ENCODE peak calls at places on chromosomes 12 and 14, in six cellular contexts. J, O, Q, X, U and D are unnamed samples. For H3K4me1 and H3K9me3, the result is how much of the 10 kb centered on the place peaks cover.

GRCh38 chr12:116406529-116406928 is 129.0 kb upstream of the MED13L start:
- DNase-seq in J (peak), O (peak), Q (peak), X (peak), U (peak), D (peak)

GRCh38 chr12:93902192-93902591 is 225.0 kb downstream of the CRADD start:
- DNase-seq in J (no peak), O (no peak), Q (no peak), X (no peak), U (no peak), D (no peak)

GRCh38 chr14:53304726-53305381 is 151.7 kb upstream of the DDHD1 start:
- DNase-seq in J (no peak), O (no peak), Q (no peak), X (no peak), U (peak), D (no peak)

GRCh38 chr12:1282670-1283361 is 291.8 kb downstream of the ERC1 start:
- DNase-seq in J (peak), O (no peak), Q (no peak), X (peak), U (peak), D (no peak)

GRCh38 chr12:43317156-43317555 is 234.8 kb downstream of the ADAMTS20 start:
- DNase-seq in J (no peak), O (no peak), Q (no peak), X (no peak), U (no peak), D (no peak)

GRCh38 chr12:51817027-51817953 is 31.2 kb downstream of the FIGNL2 start:
- DNase-seq in J (no peak), O (no peak), Q (no peak), X (no peak), U (no peak), D (no peak)

GRCh38 chr14:68168460-68169109 is 349.0 kb downstream of the RAD51B start:
- DNase-seq in J (no peak), O (no peak), Q (no peak), X (no peak), U (no peak), D (no peak)

GRCh38 chr12:52540531-52540930 is 12.4 kb downstream of the KRT71 start:
- DNase-seq in J (no peak), O (peak), Q (no peak), X (no peak), U (no peak), D (no peak)

GRCh38 chr14:50527970-50528369 is 4.4 kb downstream of the MAP4K5 start:
- DNase-seq in J (no peak), O (no peak), Q (no peak), X (no peak), U (peak), D (no peak)

GRCh38 chr14:34981743-34982420 is 910 bp upstream of the SRP54 start:
- DNase-seq in J (no peak), O (peak), Q (peak), X (peak), U (peak), D (no peak)

GRCh38 chr12:47216150-47216677 is 136.5 kb upstream of the AMIGO2 start:
- DNase-seq in J (peak), O (peak), Q (no peak), X (no peak), U (no peak), D (no peak)

GRCh38 chr14:104805326-104805678 is 4.4 kb downstream of the ZBTB42 start:
- DNase-seq in J (no peak), O (no peak), Q (peak), X (peak), U (peak), D (no peak)

GRCh38 chr14:77005559-77005958 is 22.9 kb downstream of the IRF2BPL start:
- DNase-seq in J (no peak), O (no peak), Q (no peak), X (no peak), U (no peak), D (no peak)
- H3K4me1 ChIP-seq in J (under half), O (under half), Q (half or more), X (under half), U (under half), D (under half)

DNA sequence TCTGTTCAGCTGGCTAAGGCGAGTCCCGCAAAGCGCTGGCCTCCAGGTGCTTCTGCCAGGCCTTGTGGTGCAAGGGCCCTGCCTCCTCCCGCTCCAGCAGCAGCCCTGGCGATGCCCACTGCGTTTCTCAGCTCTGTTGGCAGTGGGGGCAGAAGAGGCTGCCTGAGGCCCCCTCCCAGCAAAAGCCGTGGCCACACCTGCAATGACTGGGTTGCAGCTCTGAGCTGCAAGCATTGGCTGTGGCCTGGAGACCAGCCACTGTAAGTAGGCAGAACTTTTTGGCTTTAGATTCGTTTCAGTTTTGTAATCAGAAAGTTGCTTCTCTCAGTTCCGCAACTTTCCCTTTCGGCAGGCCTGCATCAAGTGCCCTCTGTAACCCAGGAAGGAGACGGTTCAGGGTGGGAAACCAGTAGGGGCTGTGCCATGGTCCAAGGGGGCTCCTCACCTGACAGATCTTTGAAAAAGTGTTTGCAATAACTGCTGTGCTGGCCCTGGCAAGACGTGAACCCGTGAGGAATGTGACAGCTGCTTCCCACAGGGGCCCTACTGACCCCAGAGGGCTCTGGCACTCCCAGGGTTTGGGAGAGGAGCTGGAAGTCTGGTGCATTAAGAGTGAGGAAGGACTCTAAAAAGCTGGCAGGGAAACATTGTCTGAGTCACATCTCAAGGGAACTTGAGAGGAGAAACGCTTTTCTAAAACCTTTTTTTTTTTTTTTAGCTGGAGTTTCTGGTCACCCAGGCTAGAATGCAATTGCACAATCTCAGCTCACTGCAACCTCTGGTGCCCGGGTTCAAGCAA is 54.5 kb upstream of the MAX start:
- DNase-seq in J (peak), O (peak), Q (no peak), X (peak), U (peak), D (no peak)
- H3K9me3 ChIP-seq in J (under half), O (under half), Q (under half), X (under half), U (under half), D (under half)

GRCh38 chr14:100192672-100193416 is 33.4 kb upstream of the DEGS2 start:
- DNase-seq in J (peak), O (peak), Q (peak), X (peak), U (peak), D (peak)
- TF ChIP-seq POLR2A in J (peak), O (no peak), Q (peak), X (peak), U (no peak), D (peak)

DNA sequence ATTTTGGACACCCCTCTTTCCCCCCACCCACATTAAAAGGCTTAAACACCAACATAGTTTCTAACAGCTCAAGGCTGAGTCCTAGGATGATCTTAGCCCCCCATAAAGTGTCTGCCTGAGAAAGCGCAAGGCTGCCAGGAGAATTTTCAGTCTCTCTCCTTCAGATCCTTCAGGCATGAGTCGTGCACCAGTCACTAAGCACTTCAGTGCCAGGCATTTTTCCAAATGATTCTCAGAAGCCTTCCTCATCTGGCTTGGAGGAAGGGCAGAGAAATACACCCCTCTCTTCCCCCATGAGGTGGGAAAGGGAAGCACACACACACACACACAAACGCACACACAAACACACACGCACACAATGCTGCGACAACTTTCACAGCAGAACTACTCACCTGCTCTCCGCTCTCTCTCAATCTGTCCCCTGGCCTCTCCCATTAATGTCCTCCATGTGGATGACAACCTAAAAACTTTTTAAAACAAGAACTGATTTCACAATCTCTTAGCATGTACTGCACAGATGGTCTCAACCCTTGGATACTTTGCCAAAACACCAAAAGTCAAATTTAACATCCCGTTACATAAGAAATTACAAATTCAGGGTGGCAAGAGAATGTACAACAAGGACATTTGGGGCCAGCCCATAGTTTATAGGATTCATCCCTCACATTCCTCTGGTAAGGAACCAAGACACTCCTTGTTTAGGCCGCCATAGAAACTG is 49.8 kb downstream of the CKAP4 start:
- DNase-seq in J (no peak), O (no peak), Q (peak), X (no peak), U (no peak), D (no peak)
- H3K4me1 ChIP-seq in J (half or more), O (under half), Q (under half), X (under half), U (under half), D (under half)

DNA sequence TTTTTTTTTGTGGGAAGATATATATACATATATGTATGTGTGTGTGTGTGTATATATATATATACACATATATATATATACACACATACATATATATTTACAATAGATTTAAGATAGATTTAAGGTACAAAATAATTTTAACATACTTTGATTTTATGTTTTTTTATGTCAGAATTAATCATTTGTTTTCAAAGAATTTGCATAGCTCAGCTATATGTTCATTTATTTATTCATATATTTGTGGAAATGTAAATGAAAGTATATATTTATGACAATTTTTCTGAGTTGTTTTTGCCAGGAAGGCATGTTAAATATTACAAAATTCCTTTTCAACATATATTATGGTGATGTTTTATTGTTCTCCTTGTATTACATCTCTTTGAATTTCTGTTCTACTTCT is 887.4 kb upstream of the NOVA1 start:
- DNase-seq in J (no peak), O (no peak), Q (no peak), X (no peak), U (no peak), D (no peak)
- H3K9me3 ChIP-seq in J (under half), O (under half), Q (under half), X (under half), U (under half), D (under half)